ENCODE peak calls at places on chromosomes 13 and 19, in ten cellular contexts. O is hippocampal formation; J is dermis microvascular lymphatic vessel endothelial cell; T is stimulated activated CD4-positive, alpha-beta T cell treated with anti-CD3 and anti-CD28 coated beads, Interleukin-15, amount 100 ng/mL, for 48 hours; F is NCI-H774; V is tibial nerve; C is psoas muscle; L is Right ventricle myocardium superior; H is GM04504; D is heart right ventricle. A is an unnamed sample.

GRCh38 chr19:56111601-56112312 is 9.3 kb downstream of the ZNF787 start:
- DNase-seq in L (peak; percentile 70), C (peak; percentile 45), D (peak; percentile 44), H (no peak), O (peak; percentile 10), T (peak; percentile 29), J (no peak), V (no peak), F (no peak), A (no peak)

GRCh38 chr19:28543244-28543776 is 669.6 kb downstream of the UQCRFS1 start:
- DNase-seq in V (no peak), D (no peak), H (no peak), T (no peak), O (no peak), C (no peak), J (no peak), L (no peak), F (no peak), A (no peak)

GRCh38 chr13:99871249-99871898 is 100.2 kb downstream of the ZIC5 start:
- DNase-seq in L (no peak), D (no peak), H (no peak), V (no peak), J (no peak), F (peak; percentile 37), T (no peak), C (no peak), O (no peak), A (no peak)

GRCh38 chr19:48683349-48683748 is 10.5 kb upstream of the NTN5 start:
- DNase-seq in J (peak; percentile 39), C (peak; percentile 44), T (no peak), L (peak; percentile 83), D (peak; percentile 62), F (no peak), O (peak; percentile 52), V (peak; percentile 33), H (no peak), A (peak; percentile 22)

GRCh38 chr13:51364404-51365008 is 25.0 kb downstream of the SERPINE3 start:
- DNase-seq in C (no peak), T (no peak), D (no peak), H (no peak), O (no peak), F (no peak), L (no peak), J (no peak), V (no peak), A (no peak)

GRCh38 chr13:75760182-75760981 is 124.3 kb downstream of the LMO7 start:
- DNase-seq in D (no peak), T (no peak), F (peak; percentile 26), O (no peak), J (no peak), H (no peak), L (no peak), V (no peak), C (no peak), A (peak; percentile 93)

GRCh38 chr19:4472174-4472974 is at the start of gene HDGFL2:
- DNase-seq in D (peak; percentile 98), H (no peak), T (no peak), C (peak; percentile 18), L (no peak), F (no peak), J (no peak), O (no peak), V (no peak), A (no peak)

GRCh38 chr19:8094336-8094735 is 41.8 kb downstream of the CCL25 start:
- DNase-seq in H (no peak), O (no peak), D (no peak), C (no peak), V (no peak), L (no peak), F (no peak), T (no peak), J (no peak), A (no peak)

GRCh38 chr13:30030141-30030750 is 179.8 kb upstream of the UBL3 start:
- DNase-seq in L (no peak), O (no peak), H (no peak), V (no peak), C (no peak), D (no peak), J (no peak), T (no peak), F (no peak), A (no peak)

GRCh38 chr19:51440052-51440451 is 18.2 kb downstream of the SIGLEC8 start:
- DNase-seq in D (no peak), F (no peak), V (no peak), J (no peak), C (no peak), T (no peak), L (no peak), H (no peak), O (no peak), A (no peak)

GRCh38 chr13:114155923-114156883 is 22.9 kb upstream of the CFAP97D2 start:
- DNase-seq in L (no peak), H (no peak), C (no peak), T (no peak), D (no peak), J (no peak), F (no peak), O (no peak), V (no peak), A (no peak)

GRCh38 chr19:39297931-39298634 is 1.9 kb downstream of the IFNL1 start:
- DNase-seq in L (peak; percentile 52), T (no peak), D (peak; percentile 23), O (no peak), J (no peak), V (no peak), H (no peak), F (no peak), C (no peak), A (no peak)

GRCh38 chr19:39307233-39307821 is 11.1 kb downstream of the IFNL1 start:
- DNase-seq in J (no peak), O (no peak), C (no peak), V (no peak), H (no peak), L (no peak), D (peak; percentile 25), T (no peak), F (no peak), A (peak; percentile 36)

GRCh38 chr13:92761710-92762109 is 464.9 kb upstream of the GPC6 start:
- DNase-seq in T (no peak), C (no peak), D (no peak), F (no peak), O (no peak), H (no peak), J (no peak), L (no peak), V (no peak), A (no peak)

GRCh38 chr19:3343619-3344502 is 22.5 kb upstream of the NFIC start:
- DNase-seq in J (peak; percentile 72), F (peak; percentile 58), L (peak; percentile 91), C (peak; percentile 87), T (no peak), D (peak; percentile 76), H (peak; percentile 79), V (peak; percentile 90), O (peak; percentile 75), A (peak; percentile 90)

GRCh38 chr13:97317933-97318332 is 95.8 kb downstream of the MBNL2 start:
- DNase-seq in F (no peak), V (no peak), D (no peak), J (no peak), L (no peak), H (no peak), C (no peak), T (no peak), O (no peak), A (no peak)

GRCh38 chr19:6271721-6272410 is 7.9 kb downstream of the MLLT1 start:
- DNase-seq in C (peak; percentile 91), T (no peak), F (no peak), L (peak; percentile 95), D (peak; percentile 92), O (peak; percentile 47), H (peak; percentile 70), J (peak; percentile 43), V (peak; percentile 63), A (peak; percentile 31)

GRCh38 chr13:88648598-88649373 is 977.6 kb downstream of the SLITRK5 start:
- DNase-seq in F (no peak), V (no peak), J (no peak), H (no peak), T (no peak), O (no peak), C (no peak), L (no peak), D (no peak), A (no peak)

GRCh38 chr13:33735276-33735675 is 82.7 kb upstream of the RFC3 start:
- DNase-seq in J (no peak), H (no peak), C (no peak), F (no peak), L (no peak), V (no peak), O (no peak), D (no peak), T (no peak), A (no peak)

GRCh38 chr13:94620286-94620896 is 18.7 kb downstream of the GPR180 start:
- DNase-seq in F (peak; percentile 39), J (no peak), D (no peak), O (no peak), V (no peak), H (no peak), L (no peak), C (no peak), T (no peak), A (peak; percentile 68)

GRCh38 chr13:111977184-111977516 is 89.8 kb upstream of the SOX1 start:
- DNase-seq in H (no peak), J (no peak), D (no peak), F (no peak), O (no peak), V (no peak), T (no peak), L (no peak), C (no peak), A (no peak)

GRCh38 chr13:29707876-29708543 is 112.5 kb upstream of the SLC7A1 start:
- DNase-seq in D (no peak), H (no peak), F (no peak), V (no peak), T (peak; percentile 29), J (peak; percentile 15), O (no peak), L (peak; percentile 54), C (no peak), A (peak; percentile 67)

GRCh38 chr19:31135841-31136240 is 213.4 kb downstream of the TSHZ3 start:
- DNase-seq in C (no peak), T (no peak), H (no peak), L (no peak), O (no peak), V (no peak), D (no peak), J (no peak), F (no peak), A (peak; percentile 94)

GRCh38 chr13:46831588-46832194 is 34.7 kb upstream of the ESD start:
- DNase-seq in D (no peak), O (no peak), J (peak; percentile 32), C (no peak), F (no peak), V (peak; percentile 69), L (no peak), T (no peak), H (peak; percentile 15), A (peak; percentile 64)